ENCODE peak calls at places on chromosomes 3 and 15, in ten cellular contexts. T is stimulated activated CD8-positive, alpha-beta memory T cell treated with anti-CD3 and anti-CD28 coated beads, Interleukin-2, amount 100 ng/mL, for 1 hour; G is aorta; U is B cell; I is ecto neural progenitor cell; Y is uterus; K is OCI-M1; W is nephron progenitor cell; E is activated T-helper 1 cell treated with anti-CD3 and anti-CD28 coated beads, Interleukin-2, amount 50 U/mL, for 16 hours; O is choroid plexus epithelial cell. F is an unnamed sample.

GRCh38 chr3:128984596-128984995 is 9.3 kb downstream of the CFAP92 start:
- DNase-seq in T (no peak), G (no peak), U (no peak), I (no peak), Y (no peak), K (no peak), W (no peak), E (no peak), O (peak), F (no peak)

GRCh38 chr15:43975326-43975725 is 148.5 kb downstream of the WDR76 start:
- DNase-seq in T (no peak), G (no peak), U (no peak), I (no peak), Y (no peak), K (no peak), W (no peak), E (no peak), O (no peak), F (no peak)

GRCh38 chr15:57496946-57497944 is 94.5 kb upstream of the MYZAP start:
- DNase-seq in T (no peak), G (no peak), U (no peak), I (no peak), Y (no peak), K (no peak), W (no peak), E (no peak), O (no peak), F (no peak)

GRCh38 chr3:10599444-10599843 is 94.1 kb upstream of the ATP2B2 start:
- DNase-seq in T (no peak), G (no peak), U (no peak), I (no peak), Y (no peak), K (no peak), W (no peak), E (no peak), O (no peak), F (no peak)

GRCh38 chr3:25468866-25469319 is 40.8 kb downstream of the RARB start:
- DNase-seq in T (no peak), G (peak), U (no peak), I (no peak), Y (peak), K (no peak), W (peak), E (no peak), O (peak), F (no peak)

GRCh38 chr3:135917076-135917475 is 48.5 kb upstream of the PPP2R3A start:
- DNase-seq in T (no peak), G (no peak), U (no peak), I (no peak), Y (no peak), K (no peak), W (no peak), E (no peak), O (no peak), F (peak)

GRCh38 chr15:61115241-61115640 is 113.9 kb downstream of the RORA start:
- DNase-seq in T (no peak), G (no peak), U (no peak), I (no peak), Y (no peak), K (no peak), W (no peak), E (no peak), O (no peak), F (no peak)

GRCh38 chr15:76575177-76576078 is 238.9 kb downstream of the ISL2 start:
- DNase-seq in T (no peak), G (no peak), U (no peak), I (no peak), Y (no peak), K (peak), W (no peak), E (no peak), O (peak), F (no peak)

GRCh38 chr3:128624526-128625138 is 26.0 kb downstream of the RPN1 start:
- DNase-seq in T (no peak), G (no peak), U (no peak), I (no peak), Y (no peak), K (no peak), W (no peak), E (no peak), O (peak), F (no peak)

GRCh38 chr15:70315431-70315830 is 217.7 kb upstream of the TLE3 start:
- DNase-seq in T (no peak), G (no peak), U (no peak), I (no peak), Y (no peak), K (no peak), W (no peak), E (no peak), O (no peak), F (no peak)

GRCh38 chr3:136979684-136980083 is 21.9 kb downstream of the IL20RB start:
- DNase-seq in T (no peak), G (no peak), U (no peak), I (no peak), Y (no peak), K (no peak), W (no peak), E (no peak), O (no peak), F (peak)